ENCODE peak calls at places on chromosomes 16 and 17, in seven cellular contexts. N, W, U, Z, Q, X and R are unnamed samples.

GRCh38 chr17:11869680-11870394 is 127.4 kb downstream of the ZNF18 start:
- DNase-seq in X (no peak), Q (no peak), N (no peak), W (no peak), Z (no peak), U (no peak), R (no peak)

GRCh38 chr17:31279401-31279800 is 17.6 kb downstream of the OMG start:
- DNase-seq in U (no peak), N (no peak), Q (no peak), Z (no peak), X (no peak), W (no peak), R (no peak)

GRCh38 chr17:55897301-55897700 is 146.4 kb downstream of the PCTP start:
- DNase-seq in N (no peak), U (no peak), X (no peak), Q (no peak), W (no peak), Z (no peak), R (no peak)

GRCh38 chr16:62077998-62078397 is 41.8 kb upstream of the CDH8 start:
- DNase-seq in X (no peak), Z (no peak), W (no peak), N (peak; percentile 0), U (no peak), Q (no peak), R (no peak)

GRCh38 chr17:40552806-40553693 is 12.2 kb downstream of the CCR7 start:
- DNase-seq in X (no peak), Q (no peak), N (no peak), U (no peak), W (no peak), Z (no peak), R (no peak)

GRCh38 chr16:70601576-70602575 is 44.5 kb upstream of the IL34 start:
- DNase-seq in Q (no peak), X (no peak), W (no peak), N (no peak), Z (no peak), U (no peak), R (no peak)

GRCh38 chr17:8108972-8109668 is 9.2 kb downstream of the ALOXE3 start:
- DNase-seq in Z (no peak), U (no peak), N (no peak), Q (no peak), W (no peak), X (no peak), R (no peak)

GRCh38 chr17:12407495-12407894 is 258.2 kb upstream of the MYOCD start:
- DNase-seq in N (no peak), U (no peak), X (no peak), W (no peak), Q (no peak), Z (no peak), R (no peak)

GRCh38 chr17:1810450-1811103 is 19.1 kb downstream of the SMYD4 start:
- DNase-seq in X (no peak), Q (no peak), U (no peak), W (no peak), N (no peak), Z (no peak), R (no peak)

GRCh38 chr16:81697321-81697885 is 81.7 kb upstream of the PLCG2 start:
- DNase-seq in U (no peak), X (no peak), Q (no peak), W (peak; percentile 51), Z (no peak), N (peak; percentile 32), R (peak; percentile 31)

GRCh38 chr17:19940722-19941464 is 36.7 kb downstream of the AKAP10 start:
- DNase-seq in X (no peak), W (no peak), Z (no peak), Q (no peak), U (no peak), N (peak; percentile 54), R (no peak)

GRCh38 chr16:71966932-71967331 is 33.3 kb downstream of the PKD1L3 start:
- DNase-seq in U (no peak), Q (no peak), Z (no peak), W (no peak), X (no peak), N (no peak), R (no peak)